ENCODE peak calls at places on chromosomes 12 and 14, in six cellular contexts. One of them, this sample, is unnamed.

GRCh38 chr14:64060199-64060545 is 207.4 kb downstream of the SYNE2 start:
- DNase-seq in astrocyte of the spinal cord: no peak
- DNase-seq in CD14-positive monocyte: no peak
- DNase-seq in dorsolateral prefrontal cortex: no peak
- DNase-seq in AG10803: no peak
- DNase-seq in cardiac fibroblast: no peak
- DNase-seq in this sample: no peak

GRCh38 chr12:19970116-19970515 is 398.2 kb upstream of the PDE3A start:
- DNase-seq in dorsolateral prefrontal cortex: no peak
- DNase-seq in astrocyte of the spinal cord: peak
- DNase-seq in AG10803: peak
- DNase-seq in CD14-positive monocyte: no peak
- DNase-seq in cardiac fibroblast: peak
- DNase-seq in this sample: no peak

GRCh38 chr14:91493169-91493568 is 16.9 kb downstream of the PPP4R3A start:
- DNase-seq in dorsolateral prefrontal cortex: no peak
- DNase-seq in AG10803: peak
- DNase-seq in CD14-positive monocyte: no peak
- DNase-seq in astrocyte of the spinal cord: no peak
- DNase-seq in cardiac fibroblast: peak
- DNase-seq in this sample: no peak

GRCh38 chr14:92531151-92531873 is 17.7 kb downstream of the RIN3 start:
- DNase-seq in AG10803: no peak
- DNase-seq in astrocyte of the spinal cord: no peak
- DNase-seq in dorsolateral prefrontal cortex: no peak
- DNase-seq in cardiac fibroblast: no peak
- DNase-seq in CD14-positive monocyte: peak
- DNase-seq in this sample: no peak

GRCh38 chr12:115870527-115870926 is 407.0 kb downstream of the MED13L start:
- DNase-seq in AG10803: no peak
- DNase-seq in dorsolateral prefrontal cortex: no peak
- DNase-seq in cardiac fibroblast: no peak
- DNase-seq in CD14-positive monocyte: no peak
- DNase-seq in astrocyte of the spinal cord: no peak
- DNase-seq in this sample: no peak

GRCh38 chr14:52473557-52473956 is 78.7 kb downstream of the TXNDC16 start:
- DNase-seq in dorsolateral prefrontal cortex: no peak
- DNase-seq in CD14-positive monocyte: no peak
- DNase-seq in AG10803: peak
- DNase-seq in astrocyte of the spinal cord: peak
- DNase-seq in cardiac fibroblast: peak
- DNase-seq in this sample: no peak

GRCh38 chr12:112182499-112182898 is 57.1 kb downstream of the TRAFD1 start:
- DNase-seq in AG10803: peak
- DNase-seq in cardiac fibroblast: peak
- DNase-seq in CD14-positive monocyte: no peak
- DNase-seq in dorsolateral prefrontal cortex: peak
- DNase-seq in astrocyte of the spinal cord: no peak
- DNase-seq in this sample: no peak

GRCh38 chr14:91901449-91902250 is 34.3 kb upstream of the TC2N start:
- DNase-seq in AG10803: peak
- DNase-seq in dorsolateral prefrontal cortex: no peak
- DNase-seq in CD14-positive monocyte: no peak
- DNase-seq in cardiac fibroblast: peak
- DNase-seq in astrocyte of the spinal cord: no peak
- DNase-seq in this sample: no peak

GRCh38 chr12:68350753-68351152 is 18.6 kb upstream of the MDM1 start:
- DNase-seq in astrocyte of the spinal cord: peak
- DNase-seq in cardiac fibroblast: no peak
- DNase-seq in AG10803: peak
- DNase-seq in CD14-positive monocyte: no peak
- DNase-seq in dorsolateral prefrontal cortex: no peak
- DNase-seq in this sample: no peak

GRCh38 chr12:45852508-45852907 is 123.0 kb downstream of the ARID2 start:
- DNase-seq in astrocyte of the spinal cord: no peak
- DNase-seq in CD14-positive monocyte: no peak
- DNase-seq in dorsolateral prefrontal cortex: no peak
- DNase-seq in cardiac fibroblast: peak
- DNase-seq in AG10803: no peak
- DNase-seq in this sample: no peak

GRCh38 chr14:62209287-62209899 is 447.2 kb downstream of the SNAPC1 start:
- DNase-seq in AG10803: peak
- DNase-seq in CD14-positive monocyte: no peak
- DNase-seq in dorsolateral prefrontal cortex: no peak
- DNase-seq in cardiac fibroblast: peak
- DNase-seq in astrocyte of the spinal cord: peak
- DNase-seq in this sample: no peak

DNA sequence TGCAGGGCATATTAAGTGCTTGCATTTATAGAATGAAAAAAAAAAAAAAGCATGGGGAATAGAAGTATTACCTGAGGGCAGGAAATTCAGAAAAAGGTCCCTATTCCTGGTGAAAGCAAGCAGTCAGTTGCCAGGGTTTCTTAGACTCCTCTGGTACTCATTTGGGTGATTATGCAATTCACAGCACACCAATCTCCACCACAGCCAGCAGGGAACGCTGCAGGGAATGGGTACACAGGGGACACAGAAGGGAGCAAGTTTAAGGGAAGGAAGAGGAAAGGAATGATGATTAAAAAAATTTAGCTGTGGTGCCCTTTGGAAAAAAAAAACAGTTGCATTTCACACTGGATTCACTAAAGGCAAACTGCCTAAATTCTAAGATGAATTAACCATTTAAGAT is 14.2 kb downstream of the BLTP3B start:
- DNase-seq in dorsolateral prefrontal cortex: no peak
- DNase-seq in cardiac fibroblast: peak
- DNase-seq in AG10803: peak
- DNase-seq in CD14-positive monocyte: no peak
- DNase-seq in astrocyte of the spinal cord: peak
- DNase-seq in this sample: no peak
- TF ChIP-seq CTCF in dorsolateral prefrontal cortex: no peak
- TF ChIP-seq CTCF in cardiac fibroblast: peak
- TF ChIP-seq CTCF in AG10803: peak
- TF ChIP-seq CTCF in CD14-positive monocyte: peak
- TF ChIP-seq CTCF in astrocyte of the spinal cord: peak
- TF ChIP-seq CTCF in this sample: peak

DNA sequence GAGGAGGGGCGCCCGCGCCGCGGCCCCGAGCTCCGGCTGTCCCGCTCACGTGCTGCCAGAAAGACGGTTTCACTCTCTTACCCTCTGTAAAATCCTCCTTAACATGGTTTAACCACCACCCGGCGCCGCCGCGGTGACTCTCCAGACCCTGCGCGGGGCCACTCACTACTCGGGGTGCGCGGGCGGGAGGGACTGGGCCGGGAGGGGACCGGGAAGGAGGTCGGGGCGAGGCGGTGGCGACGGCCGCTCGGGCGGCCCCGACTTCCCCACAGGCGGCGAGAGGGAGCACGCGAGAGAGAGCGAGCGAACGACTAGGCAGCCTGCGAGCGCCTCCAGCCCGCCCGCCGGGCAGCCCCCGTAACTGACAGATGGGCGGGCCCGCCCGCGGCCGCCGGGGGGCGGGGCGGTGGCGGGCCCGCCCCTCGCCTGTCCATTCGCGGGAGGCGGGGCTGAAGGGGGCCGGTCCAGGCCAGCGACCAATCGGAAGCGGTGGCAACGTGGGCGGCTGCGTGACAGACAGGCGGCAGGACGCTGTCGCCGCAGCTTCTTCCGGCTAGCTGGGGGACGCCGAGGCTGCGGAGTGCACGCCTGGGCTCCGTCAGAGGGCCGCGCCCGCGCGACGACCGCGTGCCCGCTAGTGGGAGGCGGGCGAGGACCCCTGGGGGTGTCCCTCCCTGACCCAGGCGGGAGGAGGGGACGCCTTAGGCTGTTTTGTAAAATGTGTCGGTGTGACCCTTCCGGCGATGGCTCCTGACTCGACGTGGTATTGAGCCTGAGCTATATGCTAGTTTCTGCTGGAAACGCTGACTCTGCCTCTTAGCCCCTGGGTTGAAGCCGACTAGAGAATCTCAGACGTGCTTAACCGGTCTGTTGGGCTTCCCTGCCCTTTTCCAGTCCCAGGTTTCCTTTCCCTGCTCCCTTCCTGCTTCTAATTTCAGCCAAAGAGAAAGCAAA is at the start of gene EEA1:
- DNase-seq in dorsolateral prefrontal cortex: peak
- DNase-seq in AG10803: peak
- DNase-seq in astrocyte of the spinal cord: peak
- DNase-seq in CD14-positive monocyte: peak
- DNase-seq in cardiac fibroblast: peak
- DNase-seq in this sample: peak
- TF ChIP-seq CTCF in dorsolateral prefrontal cortex: peak
- TF ChIP-seq CTCF in AG10803: no peak
- TF ChIP-seq CTCF in astrocyte of the spinal cord: peak
- TF ChIP-seq CTCF in CD14-positive monocyte: no peak
- TF ChIP-seq CTCF in cardiac fibroblast: no peak
- TF ChIP-seq CTCF in this sample: no peak

DNA sequence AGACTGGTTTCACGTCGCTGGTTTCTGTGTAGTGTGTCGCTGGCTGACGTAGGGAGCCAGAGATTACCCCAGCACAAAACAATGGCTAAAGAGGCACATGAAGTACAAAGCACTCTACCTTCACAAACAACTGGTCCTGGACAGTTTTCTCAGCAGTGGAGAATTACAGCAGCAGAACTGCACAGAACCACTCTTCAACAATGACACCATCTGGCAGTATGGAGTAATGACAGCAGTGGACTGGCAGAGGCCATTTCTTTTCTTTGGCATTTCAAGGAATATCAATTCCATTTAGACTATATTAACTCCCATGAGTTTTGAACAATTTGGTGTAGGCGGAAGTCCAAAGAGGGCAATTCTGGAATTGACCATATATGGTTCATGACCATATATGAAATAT is 1074.1 kb downstream of the AACS start:
- DNase-seq in AG10803: no peak
- DNase-seq in cardiac fibroblast: no peak
- DNase-seq in dorsolateral prefrontal cortex: no peak
- DNase-seq in CD14-positive monocyte: no peak
- DNase-seq in astrocyte of the spinal cord: no peak
- DNase-seq in this sample: no peak
- TF ChIP-seq CTCF in AG10803: no peak
- TF ChIP-seq CTCF in cardiac fibroblast: peak
- TF ChIP-seq CTCF in dorsolateral prefrontal cortex: no peak
- TF ChIP-seq CTCF in CD14-positive monocyte: no peak
- TF ChIP-seq CTCF in astrocyte of the spinal cord: peak
- TF ChIP-seq CTCF in this sample: peak

GRCh38 chr12:62602445-62603060 is 135.9 kb downstream of the MON2 start:
- DNase-seq in AG10803: peak
- DNase-seq in dorsolateral prefrontal cortex: peak
- DNase-seq in cardiac fibroblast: peak
- DNase-seq in CD14-positive monocyte: peak
- DNase-seq in astrocyte of the spinal cord: peak
- DNase-seq in this sample: peak
- TF ChIP-seq CTCF in AG10803: no peak
- TF ChIP-seq CTCF in dorsolateral prefrontal cortex: no peak
- TF ChIP-seq CTCF in cardiac fibroblast: no peak
- TF ChIP-seq CTCF in CD14-positive monocyte: no peak
- TF ChIP-seq CTCF in astrocyte of the spinal cord: no peak
- TF ChIP-seq CTCF in this sample: no peak

GRCh38 chr12:93419388-93420034 is 22.2 kb downstream of the UBE2N start:
- DNase-seq in AG10803: peak
- DNase-seq in CD14-positive monocyte: no peak
- DNase-seq in dorsolateral prefrontal cortex: no peak
- DNase-seq in cardiac fibroblast: peak
- DNase-seq in astrocyte of the spinal cord: peak
- DNase-seq in this sample: no peak

GRCh38 chr12:93422050-93422449 is 19.7 kb downstream of the UBE2N start:
- DNase-seq in AG10803: no peak
- DNase-seq in cardiac fibroblast: no peak
- DNase-seq in CD14-positive monocyte: no peak
- DNase-seq in astrocyte of the spinal cord: no peak
- DNase-seq in dorsolateral prefrontal cortex: no peak
- DNase-seq in this sample: no peak

GRCh38 chr12:93415723-93416464 is 25.9 kb downstream of the UBE2N start:
- DNase-seq in CD14-positive monocyte: no peak
- DNase-seq in cardiac fibroblast: peak
- DNase-seq in AG10803: peak
- DNase-seq in astrocyte of the spinal cord: peak
- DNase-seq in dorsolateral prefrontal cortex: no peak
- DNase-seq in this sample: no peak

GRCh38 chr12:93417967-93418480 is 23.7 kb downstream of the UBE2N start:
- DNase-seq in astrocyte of the spinal cord: no peak
- DNase-seq in AG10803: no peak
- DNase-seq in CD14-positive monocyte: no peak
- DNase-seq in dorsolateral prefrontal cortex: no peak
- DNase-seq in cardiac fibroblast: no peak
- DNase-seq in this sample: no peak
- TF ChIP-seq CTCF in astrocyte of the spinal cord: no peak
- TF ChIP-seq CTCF in AG10803: no peak
- TF ChIP-seq CTCF in CD14-positive monocyte: no peak
- TF ChIP-seq CTCF in dorsolateral prefrontal cortex: no peak
- TF ChIP-seq CTCF in cardiac fibroblast: no peak
- TF ChIP-seq CTCF in this sample: no peak

GRCh38 chr12:65923228-65923627 is 98.9 kb downstream of the HMGA2 start:
- DNase-seq in CD14-positive monocyte: no peak
- DNase-seq in dorsolateral prefrontal cortex: no peak
- DNase-seq in astrocyte of the spinal cord: no peak
- DNase-seq in cardiac fibroblast: no peak
- DNase-seq in AG10803: no peak
- DNase-seq in this sample: no peak
- TF ChIP-seq CTCF in CD14-positive monocyte: no peak
- TF ChIP-seq CTCF in dorsolateral prefrontal cortex: no peak
- TF ChIP-seq CTCF in astrocyte of the spinal cord: peak
- TF ChIP-seq CTCF in cardiac fibroblast: peak
- TF ChIP-seq CTCF in AG10803: no peak
- TF ChIP-seq CTCF in this sample: no peak

DNA sequence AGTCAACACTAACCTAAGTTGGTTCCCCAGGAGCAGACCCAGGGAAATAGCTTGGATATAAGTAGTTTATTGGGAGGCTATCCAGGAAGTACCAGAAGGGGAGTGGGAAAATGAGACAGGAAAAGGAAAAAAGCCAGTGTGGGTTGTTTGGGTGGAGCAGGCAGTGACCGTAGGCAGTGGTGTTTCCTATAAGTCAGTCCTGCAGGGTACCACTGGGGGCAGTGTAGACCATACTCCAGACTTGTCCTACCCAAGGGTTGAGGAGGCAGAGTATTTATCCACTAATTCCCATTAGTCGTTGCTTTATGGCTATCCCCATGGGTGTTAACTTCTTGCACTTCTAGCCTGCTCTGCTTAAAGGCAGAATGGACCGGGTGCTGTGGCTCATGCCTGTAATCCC is 6.4 kb upstream of the CCDC60 start:
- DNase-seq in cardiac fibroblast: no peak
- DNase-seq in CD14-positive monocyte: no peak
- DNase-seq in AG10803: no peak
- DNase-seq in dorsolateral prefrontal cortex: no peak
- DNase-seq in astrocyte of the spinal cord: no peak
- DNase-seq in this sample: no peak
- TF ChIP-seq CTCF in cardiac fibroblast: no peak
- TF ChIP-seq CTCF in CD14-positive monocyte: no peak
- TF ChIP-seq CTCF in AG10803: no peak
- TF ChIP-seq CTCF in dorsolateral prefrontal cortex: no peak
- TF ChIP-seq CTCF in astrocyte of the spinal cord: no peak
- TF ChIP-seq CTCF in this sample: peak

DNA sequence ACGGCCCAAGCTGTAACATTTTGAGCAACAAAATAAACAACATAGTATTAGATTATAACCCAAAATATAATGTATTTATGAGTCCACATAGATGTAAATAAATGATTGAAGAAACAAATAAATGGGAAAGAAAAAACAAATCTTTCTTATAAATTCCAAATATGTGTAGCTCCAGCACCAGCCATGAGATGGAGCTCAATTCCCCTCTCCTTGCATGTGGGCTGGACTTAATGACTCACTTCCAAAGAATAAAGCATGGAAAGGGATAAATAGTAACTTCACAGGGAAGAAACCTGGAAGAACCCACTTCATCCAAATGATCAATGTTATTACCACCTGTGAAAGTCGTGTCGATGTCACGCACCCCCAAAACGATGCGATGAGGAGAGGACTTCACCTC is 158.8 kb downstream of the RPAP3 start:
- DNase-seq in AG10803: peak
- DNase-seq in cardiac fibroblast: peak
- DNase-seq in CD14-positive monocyte: no peak
- DNase-seq in astrocyte of the spinal cord: peak
- DNase-seq in dorsolateral prefrontal cortex: no peak
- DNase-seq in this sample: no peak
- TF ChIP-seq CTCF in AG10803: peak
- TF ChIP-seq CTCF in cardiac fibroblast: peak
- TF ChIP-seq CTCF in CD14-positive monocyte: no peak
- TF ChIP-seq CTCF in astrocyte of the spinal cord: peak
- TF ChIP-seq CTCF in dorsolateral prefrontal cortex: no peak
- TF ChIP-seq CTCF in this sample: no peak

This sample was measured in D721Med.